ENCODE peak calls at places on chromosomes 13 and 19, in four cellular contexts. B is HepG2, Z is K562, X is GM12878. T is an unnamed sample.

GRCh38 chr19:33248954-33249613 is 23.4 kb upstream of the SLC7A10 start:
- DNase-seq in B (peak; percentile 53), Z (no peak), X (no peak), T (no peak)

GRCh38 chr19:34386645-34387445 is 17.4 kb upstream of the PDCD2L start:
- DNase-seq in B (no peak), Z (peak; percentile 12), X (no peak), T (no peak)

GRCh38 chr13:60727140-60727539 is 330.1 kb downstream of the TDRD3 start:
- DNase-seq in B (no peak), Z (no peak), X (no peak), T (no peak)

GRCh38 chr13:104099750-104100149 is 1033.5 kb upstream of the SLC10A2 start:
- DNase-seq in B (no peak), Z (no peak), X (no peak), T (no peak)

GRCh38 chr19:4635763-4636135 is 3.6 kb upstream of the TNFAIP8L1 start:
- DNase-seq in B (no peak), Z (no peak), X (no peak), T (no peak)

GRCh38 chr19:44729516-44730033 is 18.9 kb upstream of the BCL3 start:
- DNase-seq in B (no peak), Z (no peak), X (no peak), T (no peak)

GRCh38 chr19:56115490-56115889 is 5.6 kb downstream of the ZNF787 start:
- DNase-seq in B (no peak), Z (no peak), X (no peak), T (no peak)

GRCh38 chr13:66886248-66886647 is 343.9 kb downstream of the PCDH9 start:
- DNase-seq in B (no peak), Z (no peak), X (no peak), T (no peak)

GRCh38 chr19:54339646-54340358 is 840 bp upstream of the LILRA4 start:
- DNase-seq in B (no peak), Z (no peak), X (no peak), T (no peak)

GRCh38 chr19:13526552-13526951 is 20.3 kb upstream of the CACNA1A start:
- DNase-seq in B (no peak), Z (peak; percentile 51), X (no peak), T (peak; percentile 56)

GRCh38 chr19:32122258-32122657 is 223.2 kb upstream of the ZNF507 start:
- DNase-seq in B (no peak), Z (no peak), X (no peak), T (no peak)

GRCh38 chr13:20609145-20609544 is 42.2 kb downstream of the IFT88 start:
- DNase-seq in B (no peak), Z (no peak), X (no peak), T (no peak)

GRCh38 chr13:75458696-75459422 is 23.1 kb downstream of the TBC1D4 start:
- DNase-seq in B (peak; percentile 97), Z (no peak), X (peak; percentile 49), T (no peak)

GRCh38 chr13:29958476-29958875 is 108.1 kb upstream of the UBL3 start:
- DNase-seq in B (no peak), Z (no peak), X (no peak), T (no peak)

GRCh38 chr19:35902870-35903475 is 644 bp downstream of the HCST start:
- DNase-seq in B (no peak), Z (no peak), X (no peak), T (no peak)

GRCh38 chr19:35901854-35902661 is at the start of gene HCST:
- DNase-seq in B (no peak), Z (no peak), X (no peak), T (no peak)

GRCh38 chr19:35905178-35905727 is 2.8 kb downstream of the TYROBP start:
- DNase-seq in B (no peak), Z (no peak), X (no peak), T (no peak)

GRCh38 chr19:35903550-35904179 is 1.3 kb downstream of the HCST start:
- DNase-seq in B (peak; percentile 52), Z (peak; percentile 88), X (peak; percentile 84), T (peak; percentile 60)

DNA sequence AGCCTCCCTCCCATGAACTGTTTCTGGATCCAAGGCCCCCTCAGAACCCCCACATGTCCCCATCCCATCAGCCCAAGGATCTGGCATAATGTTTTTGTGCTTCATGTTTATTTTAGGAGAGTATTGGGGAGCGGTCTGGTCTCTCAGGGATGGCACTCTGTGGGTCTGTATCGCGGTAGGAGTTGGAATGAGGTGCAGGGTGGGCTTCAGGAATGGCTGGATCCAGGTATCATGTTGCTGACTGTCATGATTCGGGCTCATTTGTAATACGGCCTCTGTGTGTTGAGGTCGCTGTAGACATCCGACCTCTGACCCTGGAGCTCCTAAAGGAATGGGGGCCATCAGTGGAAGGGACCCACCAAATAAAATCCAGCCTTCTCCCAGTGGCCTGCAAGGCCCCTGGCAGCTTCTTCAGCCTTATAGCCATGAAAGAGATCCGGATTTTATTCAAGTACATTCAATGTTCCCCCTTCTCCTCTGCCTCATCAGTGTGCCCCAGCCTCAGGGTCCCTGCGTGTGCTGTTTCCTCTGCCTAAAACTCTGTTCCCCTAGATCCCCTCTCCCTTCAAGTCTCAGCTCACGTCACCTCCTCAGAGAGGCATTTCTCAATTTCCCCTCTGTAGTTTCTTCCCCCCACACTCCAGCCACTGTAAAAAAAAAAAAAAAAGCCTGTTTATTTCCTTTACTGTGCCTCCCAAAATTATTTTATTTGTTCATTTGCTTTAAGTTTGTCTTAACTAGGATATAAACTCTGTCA is 2.2 kb downstream of the HCST start:
- DNase-seq in B (no peak), Z (no peak), X (no peak), T (no peak)
- TF ChIP-seq HDAC6 in B (no peak), Z (no peak), X (no peak), T (no peak)

GRCh38 chr13:45119469-45119989 is 781 bp upstream of the GTF2F2 start:
- DNase-seq in B (no peak), Z (no peak), X (peak; percentile 26), T (no peak)
- TF ChIP-seq HDAC6 in B (no peak), Z (no peak), X (no peak), T (no peak)

DNA sequence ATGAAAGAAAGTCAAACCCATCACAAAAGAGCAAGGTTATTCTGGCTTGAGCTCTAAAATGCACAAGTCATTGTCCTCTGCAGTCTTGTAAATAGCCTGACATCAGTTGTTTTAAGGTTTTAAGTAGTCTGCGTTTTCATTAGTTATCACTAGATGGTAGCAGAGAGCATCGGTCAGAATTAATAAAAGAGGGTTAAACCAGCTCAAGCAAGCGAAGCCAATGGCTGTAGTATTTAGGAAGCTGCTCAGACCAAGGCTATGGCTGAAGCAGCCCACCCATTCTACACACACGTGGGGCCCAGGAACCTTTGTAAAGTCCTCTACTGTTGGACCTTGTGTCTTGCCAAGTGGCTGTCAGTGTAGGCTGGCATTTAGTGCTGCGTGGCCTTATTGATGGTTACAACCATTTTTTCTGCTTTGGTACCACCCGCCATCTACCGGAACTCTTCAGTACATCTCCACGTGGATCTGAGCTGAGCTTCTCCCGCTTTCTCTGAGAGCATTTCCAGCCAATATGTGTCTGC is 13.3 kb upstream of the ZNF57 start:
- DNase-seq in B (peak; percentile 76), Z (peak; percentile 46), X (no peak), T (peak; percentile 51)
- TF ChIP-seq HDAC6 in B (no peak), Z (no peak), X (no peak), T (no peak)

GRCh38 chr13:31100721-31101120 is 61.0 kb downstream of the HSPH1 start:
- DNase-seq in B (no peak), Z (no peak), X (no peak), T (no peak)

GRCh38 chr13:31093145-31093885 is 68.4 kb downstream of the HSPH1 start:
- DNase-seq in B (no peak), Z (no peak), X (no peak), T (no peak)

GRCh38 chr13:31092631-31093030 is 69.1 kb downstream of the HSPH1 start:
- DNase-seq in B (no peak), Z (no peak), X (no peak), T (no peak)

GRCh38 chr13:31094331-31095015 is 67.2 kb downstream of the HSPH1 start:
- DNase-seq in B (no peak), Z (no peak), X (no peak), T (no peak)

GRCh38 chr13:31096624-31097302 is 64.9 kb downstream of the HSPH1 start:
- DNase-seq in B (no peak), Z (no peak), X (no peak), T (no peak)
- TF ChIP-seq HDAC6 in B (no peak), Z (no peak), X (no peak), T (no peak)

GRCh38 chr13:77290342-77290741 is 36.6 kb downstream of the MYCBP2 start:
- DNase-seq in B (no peak), Z (no peak), X (no peak), T (no peak)

GRCh38 chr13:77289844-77290243 is 37.0 kb downstream of the MYCBP2 start:
- DNase-seq in B (no peak), Z (no peak), X (no peak), T (no peak)

DNA sequence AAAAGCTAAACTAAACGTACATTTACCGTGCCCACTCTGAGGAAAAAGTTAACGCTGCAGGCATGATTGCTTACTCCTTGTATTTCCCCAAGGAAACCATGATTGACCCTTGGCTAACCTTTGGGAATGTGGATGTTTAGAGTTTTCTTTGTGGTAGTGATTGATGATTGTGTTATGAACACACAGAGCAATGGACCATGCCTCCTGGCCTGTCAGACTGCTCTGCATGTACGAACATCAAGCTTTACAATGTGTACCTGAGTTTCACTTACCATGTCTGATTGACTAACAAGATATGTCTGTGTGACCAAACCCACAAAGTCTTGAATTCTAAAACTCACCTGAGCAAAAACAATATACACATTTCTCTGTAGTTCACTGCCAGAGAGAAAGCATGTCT is 35.1 kb downstream of the MYCBP2 start:
- DNase-seq in B (no peak), Z (no peak), X (no peak), T (no peak)
- TF ChIP-seq HDAC6 in B (no peak), Z (no peak), X (no peak), T (no peak)

GRCh38 chr19:52941941-52942370 is 18.7 kb upstream of the ZNF888 start:
- DNase-seq in B (no peak), Z (peak; percentile 29), X (no peak), T (peak; percentile 70)
- TF ChIP-seq HDAC6 in B (no peak), Z (no peak), X (no peak), T (no peak)

GRCh38 chr13:54185785-54186184 is 1157.2 kb downstream of the OLFM4 start:
- DNase-seq in B (no peak), Z (no peak), X (no peak), T (no peak)

GRCh38 chr13:54183728-54184127 is 1155.1 kb downstream of the OLFM4 start:
- DNase-seq in B (no peak), Z (no peak), X (no peak), T (no peak)

GRCh38 chr13:54183166-54183565 is 1154.6 kb downstream of the OLFM4 start:
- DNase-seq in B (no peak), Z (no peak), X (no peak), T (no peak)

GRCh38 chr13:54184576-54184975 is 1156.0 kb downstream of the OLFM4 start:
- DNase-seq in B (no peak), Z (no peak), X (no peak), T (no peak)

DNA sequence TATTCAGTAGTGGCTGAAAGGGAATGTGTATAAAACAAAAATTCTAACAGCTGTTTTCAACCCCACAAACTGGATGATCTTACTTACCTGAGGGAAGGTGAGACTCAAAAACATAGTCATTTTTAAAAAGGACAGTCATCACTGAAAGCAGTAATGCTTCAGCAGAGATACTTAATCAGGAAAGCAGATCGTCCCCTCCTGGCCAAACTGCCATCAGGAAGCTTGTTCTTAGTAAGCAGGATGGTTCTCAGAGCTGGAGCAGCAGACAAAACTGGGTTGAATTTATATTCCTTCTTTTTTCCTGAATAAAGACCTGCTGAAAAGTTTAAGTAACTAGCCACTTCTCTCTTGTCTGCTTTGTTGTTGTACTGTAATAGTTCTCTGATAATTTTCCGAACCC is 1156.5 kb downstream of the OLFM4 start:
- DNase-seq in B (no peak), Z (no peak), X (no peak), T (no peak)
- TF ChIP-seq HDAC6 in B (no peak), Z (no peak), X (no peak), T (no peak)